ENCODE peak calls at places on chromosomes 2 and 18, in six cellular contexts. F is astrocyte of the cerebellum, Q is gastrocnemius medialis, A is BJ, D is mammary epithelial cell, O is GM12864. V is an unnamed sample.

GRCh38 chr2:10019174-10019971 is 24.0 kb upstream of the KLF11 start:
- DNase-seq in Q (no peak), D (peak), F (no peak), A (no peak), O (no peak), V (no peak)

GRCh38 chr2:144642892-144643291 is 123.0 kb upstream of the ZEB2 start:
- DNase-seq in Q (no peak), O (no peak), F (no peak), A (no peak), D (no peak), V (no peak)

GRCh38 chr18:7945882-7946281 is 378.8 kb downstream of the PTPRM start:
- DNase-seq in Q (no peak), D (peak), O (no peak), A (peak), F (peak), V (peak)

GRCh38 chr18:8895987-8896619 is 190.7 kb downstream of the MTCL1 start:
- DNase-seq in O (no peak), A (peak), F (peak), D (peak), Q (no peak), V (peak)

GRCh38 chr2:145325485-145325884 is 805.6 kb upstream of the ZEB2 start:
- DNase-seq in F (no peak), O (no peak), D (peak), Q (no peak), A (no peak), V (no peak)

GRCh38 chr2:133476931-133477613 is 91.2 kb downstream of the NCKAP5 start:
- DNase-seq in D (no peak), F (no peak), A (no peak), Q (no peak), O (no peak), V (no peak)

GRCh38 chr18:2036136-2036535 is 535.2 kb downstream of the METTL4 start:
- DNase-seq in Q (no peak), D (peak), F (no peak), O (no peak), A (no peak), V (no peak)

GRCh38 chr2:218722876-218723477 is 12.3 kb downstream of the TTLL4 start:
- DNase-seq in D (no peak), F (no peak), Q (no peak), O (no peak), A (no peak), V (no peak)

GRCh38 chr18:75455249-75456183 is 28.0 kb upstream of the SMIM21 start:
- DNase-seq in O (no peak), Q (no peak), A (no peak), D (no peak), F (no peak), V (no peak)

GRCh38 chr2:158097481-158097880 is 4.2 kb upstream of the UPP2 start:
- DNase-seq in D (no peak), Q (no peak), A (no peak), O (no peak), F (no peak), V (no peak)

GRCh38 chr2:126809357-126809756 is 89.3 kb upstream of the TEX51 start:
- DNase-seq in D (no peak), A (no peak), Q (no peak), F (no peak), O (no peak), V (no peak)

GRCh38 chr18:28048612-28049011 is 128.3 kb downstream of the CDH2 start:
- DNase-seq in A (no peak), D (no peak), O (no peak), Q (no peak), F (no peak), V (no peak)

GRCh38 chr2:42967959-42968674 is 175.7 kb upstream of the HAAO start:
- DNase-seq in Q (peak), A (peak), D (no peak), O (no peak), F (peak), V (peak)

GRCh38 chr2:10451819-10452218 is 3.7 kb upstream of the ODC1 start:
- DNase-seq in O (no peak), F (no peak), Q (no peak), D (no peak), A (no peak), V (no peak)

GRCh38 chr2:238380785-238381184 is 45.9 kb upstream of the ASB1 start:
- DNase-seq in A (peak), Q (no peak), D (peak), O (no peak), F (peak), V (peak)

DNA sequence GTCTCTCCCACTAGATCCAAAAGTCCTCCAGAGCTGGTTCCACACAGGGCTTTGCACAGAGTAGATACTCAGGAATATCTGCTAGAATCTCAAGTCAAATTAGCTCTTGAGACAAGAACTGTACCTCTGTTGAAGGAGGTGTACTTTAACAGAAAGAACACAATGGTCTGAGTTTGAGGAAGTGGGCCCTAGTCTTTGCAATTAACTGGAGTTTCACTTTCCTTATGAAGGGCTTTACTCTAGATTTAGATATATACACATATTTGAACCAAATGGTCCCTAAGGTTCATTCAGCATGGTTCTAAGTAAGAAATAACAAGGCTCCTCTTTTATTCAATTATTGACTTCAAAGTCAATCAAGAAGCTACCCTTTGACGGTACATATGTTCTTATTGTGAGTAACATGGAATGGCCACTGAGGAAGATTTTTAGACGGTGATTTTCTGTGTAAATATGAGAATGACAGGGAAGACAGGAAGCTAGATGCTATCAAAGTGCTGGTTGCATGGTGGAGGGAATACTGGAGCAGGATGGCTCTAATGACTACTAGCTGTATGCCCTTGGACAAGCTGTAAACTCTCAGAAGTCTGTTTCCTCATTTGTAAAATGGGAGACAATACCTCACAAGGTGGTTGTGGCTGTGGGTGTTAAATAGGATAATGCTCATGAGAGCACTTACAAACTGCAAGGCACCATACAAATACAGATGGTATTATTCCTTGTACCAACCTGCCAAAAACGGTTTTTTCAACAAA is 73.5 kb upstream of the SERTAD2 start:
- DNase-seq in F (no peak), Q (no peak), D (no peak), A (no peak), O (peak), V (no peak)
- H3K4me3 ChIP-seq in F (no peak), Q (no peak), D (no peak), A (no peak), O (peak), V (no peak)

GRCh38 chr2:215740071-215740470 is 273.3 kb downstream of the MREG start:
- DNase-seq in F (no peak), O (no peak), D (no peak), A (no peak), Q (no peak), V (no peak)

GRCh38 chr2:215738360-215738759 is 275.0 kb downstream of the MREG start:
- DNase-seq in A (no peak), Q (no peak), O (no peak), D (no peak), F (no peak), V (no peak)

GRCh38 chr2:215731108-215731507 is 282.2 kb downstream of the MREG start:
- DNase-seq in A (no peak), O (no peak), F (no peak), Q (no peak), D (no peak), V (no peak)

GRCh38 chr2:215737496-215737895 is 275.9 kb downstream of the MREG start:
- DNase-seq in F (no peak), Q (no peak), D (no peak), A (no peak), O (no peak), V (no peak)

GRCh38 chr2:215736653-215737290 is 276.6 kb downstream of the MREG start:
- DNase-seq in O (no peak), D (peak), Q (no peak), A (peak), F (no peak), V (no peak)
- TF ChIP-seq CTCF in O (peak), D (peak), Q (no peak), A (peak), F (peak), V (peak)

DNA sequence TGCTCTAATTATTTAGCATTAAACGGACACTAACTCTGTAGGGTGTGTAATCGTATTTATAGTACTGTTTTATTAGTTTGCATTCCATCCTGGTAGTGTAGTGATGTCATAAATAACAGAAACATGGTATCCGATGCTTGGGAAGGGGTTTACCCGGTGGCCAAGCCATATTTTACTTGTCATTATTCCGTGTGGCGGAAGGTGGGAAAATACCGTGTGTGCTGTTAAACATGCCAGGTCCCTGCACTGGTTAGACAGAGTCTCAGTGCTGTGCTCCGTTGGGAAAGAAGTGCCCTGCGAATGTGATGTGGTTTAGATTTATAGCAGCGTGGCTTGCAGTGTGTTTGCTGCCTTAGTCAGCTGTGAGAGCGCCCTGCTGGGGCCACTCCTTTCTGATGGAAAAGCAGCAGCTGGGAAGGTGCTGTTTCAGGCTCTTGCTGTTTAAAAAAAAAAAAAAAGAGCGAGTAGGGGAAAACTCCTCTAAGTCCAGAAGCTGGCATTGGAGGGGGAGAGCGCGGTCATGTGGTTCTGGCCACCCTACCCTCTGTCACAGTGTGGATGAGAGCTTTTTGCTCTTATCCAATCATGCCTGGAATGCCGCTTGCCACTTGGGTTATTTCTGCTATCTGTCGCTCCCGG is 211.0 kb downstream of the NEDD4L start:
- DNase-seq in A (no peak), Q (peak), F (no peak), D (no peak), O (no peak), V (no peak)
- H3K4me3 ChIP-seq in A (no peak), Q (peak), F (no peak), D (no peak), O (no peak), V (no peak)

GRCh38 chr2:223697316-223697875 is 95.2 kb upstream of the SCG2 start:
- DNase-seq in A (no peak), F (no peak), O (no peak), D (no peak), Q (no peak), V (no peak)

GRCh38 chr2:223697921-223698645 is 95.9 kb upstream of the SCG2 start:
- DNase-seq in D (peak), F (peak), Q (no peak), A (no peak), O (no peak), V (no peak)

GRCh38 chr2:223696719-223697118 is 94.6 kb upstream of the SCG2 start:
- DNase-seq in F (no peak), A (no peak), O (no peak), Q (no peak), D (peak), V (no peak)

GRCh38 chr2:223688094-223688835 is 86.1 kb upstream of the SCG2 start:
- DNase-seq in O (no peak), D (no peak), A (no peak), F (no peak), Q (no peak), V (no peak)

DNA sequence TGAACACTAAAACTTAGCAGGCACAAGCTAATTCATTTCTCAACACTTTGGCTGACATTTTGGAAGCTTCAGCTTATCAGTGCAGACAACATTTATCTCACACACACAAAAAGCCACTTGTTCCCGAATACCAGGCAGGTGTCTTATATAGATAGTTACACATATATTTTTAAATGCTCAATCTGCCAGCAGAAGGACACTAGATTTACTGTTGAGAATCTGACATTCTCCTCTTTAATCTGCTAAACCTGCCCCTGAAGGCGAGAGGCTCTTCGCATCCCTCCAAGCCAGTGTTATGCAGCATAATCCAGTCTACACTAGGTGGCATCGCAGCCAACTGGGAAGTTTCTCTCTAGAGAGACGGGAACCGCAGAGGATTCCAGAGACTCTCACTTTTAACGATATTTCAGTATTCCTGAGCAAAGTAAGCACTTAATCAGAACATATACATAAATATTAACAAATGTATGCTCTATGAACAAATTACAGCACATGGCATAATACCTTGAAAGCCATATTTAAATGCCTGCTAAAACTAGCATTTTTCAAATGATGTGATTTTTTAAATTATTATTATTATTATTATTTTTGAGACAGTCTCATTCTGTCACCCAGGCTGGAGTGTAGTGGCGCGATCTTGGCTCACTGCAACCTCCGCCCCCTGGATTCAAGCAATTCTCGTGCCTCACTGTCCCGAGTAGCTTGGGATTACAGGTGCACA is 90.2 kb upstream of the SCG2 start:
- DNase-seq in D (peak), O (no peak), F (no peak), A (no peak), Q (no peak), V (peak)
- TF ChIP-seq CTCF in D (peak), O (peak), F (peak), A (peak), Q (no peak), V (peak)

GRCh38 chr2:6880200-6880733 is 2.7 kb downstream of the RSAD2 start:
- DNase-seq in F (no peak), O (no peak), A (no peak), D (no peak), Q (no peak), V (no peak)
- H3K4me3 ChIP-seq in F (no peak), O (no peak), A (no peak), D (no peak), Q (no peak), V (no peak)

V was measured in HFF-Myc.